ENCODE peak calls at places on chromosomes 2 and 18, in five cellular contexts. Q, N, K, Y and L are unnamed samples.

GRCh38 chr2:105600037-105600442 is 144.7 kb upstream of the NCK2 start:
- DNase-seq in N (no peak), K (no peak), Y (no peak), Q (no peak), L (no peak)

GRCh38 chr2:29215739-29216608 is 100.8 kb downstream of the CLIP4 start:
- DNase-seq in N (no peak), Y (no peak), Q (no peak), K (no peak), L (no peak)

GRCh38 chr2:120661551-120661950 is 74.1 kb upstream of the GLI2 start:
- DNase-seq in Y (no peak), N (no peak), K (no peak), Q (no peak), L (no peak)

GRCh38 chr2:143246815-143247744 is 117.9 kb downstream of the ARHGAP15 start:
- DNase-seq in Q (no peak), Y (no peak), N (no peak), K (peak), L (no peak)

GRCh38 chr2:204108874-204109295 is 172.3 kb downstream of the ICOS start:
- DNase-seq in N (no peak), Y (no peak), K (no peak), Q (peak), L (no peak)

GRCh38 chr2:120430957-120431356 is 85.0 kb downstream of the INHBB start:
- DNase-seq in Y (no peak), K (no peak), Q (no peak), N (no peak), L (no peak)

GRCh38 chr2:157439792-157440186 is 4.1 kb downstream of the CYTIP start:
- DNase-seq in N (no peak), K (no peak), Y (no peak), Q (no peak), L (no peak)

GRCh38 chr2:222802502-222803196 is 58.2 kb upstream of the ACSL3 start:
- DNase-seq in K (no peak), Y (no peak), Q (no peak), N (no peak), L (no peak)

GRCh38 chr2:10253596-10254372 is 48.9 kb upstream of the HPCAL1 start:
- DNase-seq in K (no peak), Y (no peak), Q (no peak), N (no peak), L (no peak)

GRCh38 chr2:26043862-26044736 is 10.2 kb downstream of the RAB10 start:
- DNase-seq in K (no peak), Y (peak), N (no peak), Q (no peak), L (peak)

GRCh38 chr2:143415571-143415970 is 286.4 kb downstream of the ARHGAP15 start:
- DNase-seq in Q (no peak), N (no peak), Y (no peak), K (no peak), L (no peak)

GRCh38 chr2:112006076-112006410 is 49.0 kb upstream of the TMEM87B start:
- DNase-seq in K (no peak), Y (no peak), Q (no peak), N (peak), L (no peak)

GRCh38 chr2:191935247-191935646 is 88.4 kb upstream of the CAVIN2 start:
- DNase-seq in Y (peak), Q (no peak), K (no peak), N (no peak), L (no peak)

GRCh38 chr2:212548459-212548815 is 9.8 kb upstream of the ERBB4 start:
- DNase-seq in Y (peak), Q (no peak), K (no peak), N (no peak), L (peak)

GRCh38 chr2:161905389-161906046 is 168.5 kb downstream of the DPP4 start:
- DNase-seq in K (no peak), N (no peak), Y (no peak), Q (no peak), L (peak)

GRCh38 chr2:150591901-150592300 is 104.4 kb upstream of the RND3 start:
- DNase-seq in Q (no peak), N (no peak), K (no peak), Y (no peak), L (no peak)

GRCh38 chr2:23603581-23603980 is 218.6 kb downstream of the KLHL29 start:
- DNase-seq in N (no peak), K (no peak), Q (no peak), Y (no peak), L (no peak)

GRCh38 chr2:218781691-218782528 is at the start of gene CYP27A1:
- DNase-seq in N (no peak), K (no peak), Q (no peak), Y (peak), L (no peak)

GRCh38 chr2:113132622-113133021 is 5.2 kb downstream of the IL1RN start:
- DNase-seq in N (no peak), K (no peak), Q (no peak), Y (no peak), L (no peak)

GRCh38 chr2:152718047-152718908 is at the start of gene ARL6IP6:
- DNase-seq in Y (peak), K (peak), N (no peak), Q (peak), L (peak)

GRCh38 chr18:3910507-3910906 is 460.5 kb downstream of the TGIF1 start:
- DNase-seq in N (no peak), Y (peak), Q (no peak), K (no peak), L (no peak)

GRCh38 chr2:143842836-143843235 is 677.1 kb downstream of the ZEB2 start:
- DNase-seq in Q (no peak), Y (no peak), K (no peak), N (no peak), L (no peak)

GRCh38 chr2:3712424-3712823 is 9.0 kb downstream of the DCDC2C start:
- DNase-seq in Q (no peak), Y (peak), N (no peak), K (no peak), L (no peak)

GRCh38 chr2:11097038-11097720 is 58.1 kb upstream of the SLC66A3 start:
- DNase-seq in N (peak), Q (no peak), K (no peak), Y (no peak), L (peak)

GRCh38 chr18:43933177-43933576 is 655.9 kb upstream of the SYT4 start:
- DNase-seq in N (no peak), K (no peak), Q (no peak), Y (no peak), L (no peak)